ENCODE peak calls at places on chromosomes 5 and 9, in four cellular contexts. K, Q, T and V are unnamed samples.
A peak's percentile ranks its signal among the peaks of the same experiment; 100 is the strongest.

GRCh38 chr5:66595877-66596790 is at the start of gene MAST4:
- DNase-seq in K (peak; percentile 50), Q (peak; percentile 97), T (peak; percentile 92), V (no peak)

GRCh38 chr5:56862909-56863308 is 46.5 kb upstream of the SETD9 start:
- DNase-seq in K (no peak), Q (no peak), T (no peak), V (no peak)

GRCh38 chr5:33509036-33509435 is 68.3 kb downstream of the TARS1 start:
- DNase-seq in K (no peak), Q (no peak), T (no peak), V (no peak)

GRCh38 chr5:1524799-1525623 is 1.3 kb upstream of the LPCAT1 start:
- DNase-seq in K (no peak), Q (peak; percentile 35), T (no peak), V (no peak)

GRCh38 chr5:14739538-14739937 is 75.0 kb downstream of the OTULIN start:
- DNase-seq in K (no peak), Q (no peak), T (no peak), V (no peak)

GRCh38 chr5:67221487-67222242 is 25.1 kb upstream of the CD180 start:
- DNase-seq in K (no peak), Q (no peak), T (no peak), V (no peak)

GRCh38 chr9:103700558-103700957 is 393.6 kb upstream of the SMC2 start:
- DNase-seq in K (no peak), Q (no peak), T (no peak), V (no peak)

GRCh38 chr5:101728933-101729332 is 567.2 kb downstream of the SLCO4C1 start:
- DNase-seq in K (peak; percentile 1), Q (no peak), T (peak; percentile 9), V (no peak)

GRCh38 chr9:121499427-121500164 is at the start of gene GGTA1:
- DNase-seq in K (no peak), Q (peak; percentile 71), T (peak; percentile 90), V (no peak)

GRCh38 chr9:91422832-91423711 is 560 bp downstream of the NFIL3 start:
- DNase-seq in K (peak; percentile 44), Q (peak; percentile 72), T (no peak), V (no peak)

GRCh38 chr5:159956074-159956473 is 39.8 kb downstream of the ADRA1B start:
- DNase-seq in K (no peak), Q (no peak), T (no peak), V (no peak)

GRCh38 chr5:176743136-176743827 is 67.1 kb upstream of the UNC5A start:
- DNase-seq in K (no peak), Q (peak; percentile 78), T (peak; percentile 44), V (no peak)

GRCh38 chr5:83711982-83712601 is 8.6 kb downstream of the HAPLN1 start:
- DNase-seq in K (peak; percentile 56), Q (peak; percentile 64), T (peak; percentile 39), V (no peak)

GRCh38 chr5:132363431-132364112 is 5.9 kb upstream of the SLC22A5 start:
- DNase-seq in K (no peak), Q (no peak), T (no peak), V (no peak)

GRCh38 chr9:3760031-3760430 is 234.2 kb upstream of the RFX3 start:
- DNase-seq in K (no peak), Q (no peak), T (no peak), V (no peak)

GRCh38 chr5:71883745-71884103 is 164.6 kb downstream of the CARTPT start:
- DNase-seq in K (no peak), Q (no peak), T (no peak), V (no peak)

GRCh38 chr9:135591491-135592330 is 30.2 kb downstream of the PAEP start:
- DNase-seq in K (no peak), Q (peak; percentile 28), T (no peak), V (no peak)

GRCh38 chr9:91179237-91180138 is 182.2 kb downstream of the AUH start:
- DNase-seq in K (no peak), Q (peak; percentile 41), T (no peak), V (no peak)

GRCh38 chr5:134149571-134150303 is 27.0 kb downstream of the SKP1 start:
- DNase-seq in K (peak; percentile 94), Q (no peak), T (no peak), V (no peak)

GRCh38 chr9:63859475-63860215 is 1425.4 kb downstream of the FOXD4L5 start:
- DNase-seq in K (peak; percentile 49), Q (no peak), T (peak; percentile 86), V (no peak)

GRCh38 chr5:38467353-38468040 is 88.9 kb downstream of the LIFR start:
- DNase-seq in K (no peak), Q (no peak), T (no peak), V (no peak)

GRCh38 chr5:1103093-1103492 is 8.8 kb downstream of the SLC12A7 start:
- DNase-seq in K (no peak), Q (no peak), T (no peak), V (no peak)

GRCh38 chr5:74403771-74404170 is 236.8 kb downstream of the ENC1 start:
- DNase-seq in K (no peak), Q (no peak), T (no peak), V (no peak)

GRCh38 chr5:6659941-6660684 is 26.9 kb downstream of the SRD5A1 start:
- DNase-seq in K (no peak), Q (no peak), T (no peak), V (peak; percentile 42)

GRCh38 chr5:7756453-7756852 is 94.5 kb downstream of the CFAP90 start:
- DNase-seq in K (no peak), Q (no peak), T (no peak), V (no peak)

GRCh38 chr9:126499911-126500599 is 113.7 kb upstream of the LMX1B start:
- DNase-seq in K (no peak), Q (peak; percentile 77), T (no peak), V (no peak)

GRCh38 chr9:121271368-121272351 is 3.7 kb downstream of the GSN start:
- DNase-seq in K (no peak), Q (no peak), T (no peak), V (no peak)

GRCh38 chr5:52727568-52727967 is 60.1 kb upstream of the ITGA1 start:
- DNase-seq in K (no peak), Q (no peak), T (no peak), V (no peak)

GRCh38 chr5:123080215-123080614 is 8.8 kb upstream of the PRDM6 start:
- DNase-seq in K (no peak), Q (no peak), T (no peak), V (no peak)

GRCh38 chr5:134649163-134649916 is 755 bp downstream of the SEC24A start:
- DNase-seq in K (no peak), Q (no peak), T (peak; percentile 39), V (no peak)

GRCh38 chr5:62068554-62068953 is 237.5 kb upstream of the KIF2A start:
- DNase-seq in K (no peak), Q (no peak), T (no peak), V (no peak)

GRCh38 chr5:95715799-95716461 is 15.2 kb upstream of the RHOBTB3 start:
- DNase-seq in K (no peak), Q (no peak), T (no peak), V (no peak)

GRCh38 chr5:12284604-12285003 is 380.4 kb upstream of the CTNND2 start:
- DNase-seq in K (no peak), Q (no peak), T (no peak), V (no peak)

GRCh38 chr9:123757960-123758359 is 172.0 kb downstream of the DENND1A start:
- DNase-seq in K (no peak), Q (no peak), T (no peak), V (no peak)

GRCh38 chr5:177366528-177367322 is 9.0 kb downstream of the RGS14 start:
- DNase-seq in K (peak; percentile 75), Q (peak; percentile 97), T (peak; percentile 99), V (no peak)

GRCh38 chr9:97853844-97854695 is 1.0 kb downstream of the FOXE1 start:
- DNase-seq in K (no peak), Q (peak; percentile 77), T (peak; percentile 78), V (no peak)

GRCh38 chr5:175658299-175659145 is 651 bp downstream of the HRH2 start:
- DNase-seq in K (no peak), Q (peak; percentile 76), T (peak; percentile 60), V (no peak)

GRCh38 chr5:128596071-128596470 is 58.0 kb upstream of the FBN2 start:
- DNase-seq in K (no peak), Q (no peak), T (no peak), V (no peak)

GRCh38 chr5:97726106-97726505 is 543.1 kb upstream of the RIOK2 start:
- DNase-seq in K (no peak), Q (no peak), T (no peak), V (no peak)

GRCh38 chr5:178732281-178732680 is 1.8 kb upstream of the ZNF354A start:
- DNase-seq in K (no peak), Q (no peak), T (no peak), V (no peak)
- H2AFZ ChIP-seq in K (no peak overlapping the region), Q (no peak overlapping the region), T (no peak overlapping the region), V (no peak overlapping the region)

DNA sequence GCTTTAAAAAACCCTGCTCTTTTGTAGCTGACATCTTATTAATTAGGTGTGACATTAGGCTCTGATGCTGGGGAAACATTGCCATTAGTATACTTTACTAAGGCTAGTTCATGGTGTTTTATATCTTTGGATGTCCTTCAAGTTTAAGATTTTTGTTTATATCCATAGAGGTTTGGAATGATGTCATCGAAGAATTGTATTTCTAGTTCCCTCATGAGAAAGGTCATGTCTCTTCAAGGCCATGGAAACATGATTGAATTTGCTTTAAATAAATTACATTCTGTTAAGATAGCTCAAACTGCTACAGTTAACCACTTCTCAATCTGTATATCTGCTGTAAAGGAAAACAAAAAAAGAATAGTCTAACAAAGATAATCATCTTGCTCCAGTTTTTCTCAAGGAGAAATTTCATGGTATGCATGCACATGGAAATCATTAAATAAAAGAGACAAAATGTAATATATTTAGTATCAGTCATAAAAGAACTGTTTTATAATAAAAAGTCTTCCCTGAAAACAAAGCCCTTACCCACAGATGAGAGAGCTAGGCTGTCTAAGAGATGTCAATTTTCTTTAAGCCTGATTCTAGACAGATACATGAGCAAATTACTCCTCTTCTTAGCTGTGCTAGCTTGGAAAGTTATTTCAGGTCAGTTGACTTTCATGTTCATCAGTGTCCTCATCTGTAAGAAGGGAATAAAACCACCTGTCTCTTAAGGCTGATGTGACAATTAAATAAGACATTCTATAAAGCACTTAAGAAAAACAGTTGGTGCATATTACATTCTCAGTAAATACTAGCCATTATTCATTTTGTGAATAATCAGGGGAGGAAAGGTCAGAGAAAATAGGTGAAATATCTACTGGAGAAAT is 25.1 kb upstream of the STARD4 start:
- DNase-seq in K (no peak), Q (no peak), T (no peak), V (no peak)
- TF ChIP-seq TCF12 in K (no peak), Q (no peak), T (peak; percentile 89), V (no peak)

GRCh38 chr5:172361566-172362238 is 78.1 kb upstream of the UBTD2 start:
- DNase-seq in K (no peak), Q (no peak), T (no peak), V (peak; percentile 55)
- H2AFZ ChIP-seq in K (no peak overlapping the region), Q (no peak overlapping the region), T (no peak overlapping the region), V (peak overlapping the region; percentile 71)

DNA sequence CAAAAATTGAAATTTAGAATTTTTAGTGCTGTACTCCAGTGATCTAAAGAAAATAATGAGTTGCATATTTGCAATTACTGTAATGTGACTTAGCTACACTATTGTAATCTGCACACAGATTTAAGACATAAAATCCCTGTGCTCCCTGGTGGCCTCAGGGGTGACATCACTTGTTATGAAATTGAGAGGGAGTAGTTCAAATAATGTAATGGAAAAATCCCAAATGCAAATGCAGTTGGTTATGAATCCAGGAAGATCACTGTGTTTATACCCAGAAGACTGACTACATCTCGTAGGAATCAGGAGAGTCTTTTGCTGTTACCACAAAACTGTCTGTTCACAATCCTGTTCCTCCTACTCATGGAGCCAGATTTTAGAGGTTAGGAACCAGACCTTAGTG is 178.7 kb upstream of the FBXL17 start:
- DNase-seq in K (no peak), Q (no peak), T (no peak), V (no peak)
- TF ChIP-seq TCF12 in K (no peak), Q (no peak), T (no peak), V (no peak)

GRCh38 chr9:100295240-100295639 is 57.5 kb downstream of the TEX10 start:
- DNase-seq in K (no peak), Q (no peak), T (no peak), V (no peak)
- H2AFZ ChIP-seq in K (no peak overlapping the region), Q (no peak overlapping the region), T (no peak overlapping the region), V (no peak overlapping the region)